ENCODE peak calls at places on chromosome 3, in ten cellular contexts. N is heart left ventricle; U is AG08396; T is stimulated activated naive B cell treated with anti-CD40 and anti-IgM and Interleukin-4, amounts not matched to agents 10 μg/mL and 1 μg/mL and 100 μg/mL, for 72 hours; J is right cardiac atrium; H is activated T-cell treated with anti-CD3 and anti-CD28 coated beads for 1 hour; S is H4; L is NCI-H774; E is left ventricle myocardium inferior; W is CD8-positive, alpha-beta memory T cell. O is an unnamed sample.

GRCh38 chr3:194472290-194472920 is 14.4 kb downstream of the ATP13A3 start:
- DNase-seq in N (no peak), U (peak), T (no peak), J (no peak), H (no peak), S (peak), L (peak), E (no peak), W (no peak), O (no peak)

GRCh38 chr3:13054705-13055285 is 18.4 kb downstream of the IQSEC1 start:
- DNase-seq in N (no peak), U (no peak), T (no peak), J (peak), H (no peak), S (no peak), L (no peak), E (no peak), W (no peak), O (no peak)

GRCh38 chr3:99319961-99320360 is 318.4 kb upstream of the COL8A1 start:
- DNase-seq in N (no peak), U (peak), T (no peak), J (no peak), H (no peak), S (no peak), L (no peak), E (no peak), W (no peak), O (peak)

GRCh38 chr3:107106316-107106715 is 270.9 kb upstream of the CCDC54 start:
- DNase-seq in N (no peak), U (no peak), T (no peak), J (no peak), H (no peak), S (no peak), L (no peak), E (no peak), W (no peak), O (no peak)

GRCh38 chr3:12633108-12633507 is 30.8 kb downstream of the RAF1 start:
- DNase-seq in N (no peak), U (no peak), T (no peak), J (no peak), H (no peak), S (no peak), L (no peak), E (no peak), W (no peak), O (no peak)

GRCh38 chr3:56691165-56692000 is 8.3 kb upstream of the TASOR start:
- DNase-seq in N (no peak), U (no peak), T (no peak), J (no peak), H (no peak), S (no peak), L (no peak), E (no peak), W (no peak), O (no peak)

GRCh38 chr3:10170915-10171478 is 6.3 kb downstream of the IRAK2 start:
- DNase-seq in N (no peak), U (no peak), T (no peak), J (no peak), H (no peak), S (no peak), L (no peak), E (no peak), W (no peak), O (no peak)

GRCh38 chr3:5317572-5317971 is 130.1 kb downstream of the EDEM1 start:
- DNase-seq in N (no peak), U (no peak), T (no peak), J (no peak), H (no peak), S (peak), L (no peak), E (no peak), W (no peak), O (no peak)

GRCh38 chr3:149610351-149611105 is 47.3 kb downstream of the WWTR1 start:
- DNase-seq in N (peak), U (peak), T (no peak), J (peak), H (no peak), S (no peak), L (no peak), E (peak), W (no peak), O (no peak)

GRCh38 chr3:184361932-184362667 is 590 bp downstream of the POLR2H start:
- DNase-seq in N (peak), U (peak), T (peak), J (peak), H (peak), S (peak), L (peak), E (peak), W (peak), O (no peak)

GRCh38 chr3:135944831-135945230 is 20.7 kb upstream of the PPP2R3A start:
- DNase-seq in N (no peak), U (no peak), T (no peak), J (no peak), H (no peak), S (no peak), L (no peak), E (no peak), W (no peak), O (no peak)

GRCh38 chr3:18512007-18512406 is 86.9 kb upstream of the SATB1 start:
- DNase-seq in N (no peak), U (no peak), T (no peak), J (no peak), H (no peak), S (no peak), L (no peak), E (no peak), W (no peak), O (no peak)

GRCh38 chr3:123027292-123028232 is at the start of gene SEMA5B:
- DNase-seq in N (peak), U (peak), T (no peak), J (peak), H (no peak), S (no peak), L (no peak), E (peak), W (no peak), O (no peak)

GRCh38 chr3:119310052-119310451 is 15.9 kb downstream of the ARHGAP31 start:
- DNase-seq in N (no peak), U (peak), T (no peak), J (no peak), H (no peak), S (peak), L (no peak), E (no peak), W (no peak), O (no peak)

GRCh38 chr3:64078966-64079365 is 55.7 kb upstream of the PSMD6 start:
- DNase-seq in N (no peak), U (no peak), T (no peak), J (no peak), H (no peak), S (no peak), L (no peak), E (no peak), W (no peak), O (no peak)

GRCh38 chr3:195931582-195932273 is 23.4 kb upstream of the TNK2 start:
- DNase-seq in N (no peak), U (no peak), T (no peak), J (no peak), H (no peak), S (no peak), L (no peak), E (no peak), W (no peak), O (no peak)

GRCh38 chr3:118213892-118214291 is 820.8 kb downstream of the IGSF11 start:
- DNase-seq in N (no peak), U (no peak), T (no peak), J (no peak), H (no peak), S (peak), L (no peak), E (no peak), W (no peak), O (no peak)

GRCh38 chr3:124584245-124584551 is 146.1 kb upstream of the UMPS start:
- DNase-seq in N (no peak), U (no peak), T (no peak), J (no peak), H (peak), S (no peak), L (no peak), E (no peak), W (no peak), O (no peak)

GRCh38 chr3:55330355-55330754 is 156.8 kb downstream of the WNT5A start:
- DNase-seq in N (no peak), U (peak), T (no peak), J (no peak), H (no peak), S (peak), L (peak), E (no peak), W (no peak), O (peak)

GRCh38 chr3:45204136-45204535 is 22.0 kb downstream of the TMEM158 start:
- DNase-seq in N (no peak), U (peak), T (no peak), J (no peak), H (no peak), S (peak), L (no peak), E (no peak), W (no peak), O (no peak)

GRCh38 chr3:152610621-152611020 is 224.3 kb upstream of the P2RY1 start:
- DNase-seq in N (no peak), U (no peak), T (no peak), J (no peak), H (no peak), S (no peak), L (peak), E (no peak), W (no peak), O (no peak)

GRCh38 chr3:38582941-38583645 is 66.4 kb downstream of the SCN5A start:
- DNase-seq in N (no peak), U (no peak), T (no peak), J (no peak), H (no peak), S (no peak), L (no peak), E (no peak), W (no peak), O (no peak)

GRCh38 chr3:150237490-150237889 is 170.6 kb upstream of the TSC22D2 start:
- DNase-seq in N (peak), U (no peak), T (no peak), J (no peak), H (no peak), S (peak), L (no peak), E (no peak), W (no peak), O (no peak)

GRCh38 chr3:72924055-72924454 is 36.2 kb downstream of the GXYLT2 start:
- DNase-seq in N (no peak), U (no peak), T (no peak), J (no peak), H (no peak), S (no peak), L (no peak), E (no peak), W (no peak), O (no peak)

GRCh38 chr3:13718000-13718399 is 161.9 kb downstream of the WNT7A start:
- DNase-seq in N (no peak), U (peak), T (no peak), J (no peak), H (no peak), S (no peak), L (no peak), E (no peak), W (no peak), O (no peak)

GRCh38 chr3:10655131-10655530 is 149.7 kb upstream of the ATP2B2 start:
- DNase-seq in N (no peak), U (no peak), T (no peak), J (no peak), H (no peak), S (no peak), L (no peak), E (no peak), W (no peak), O (no peak)

GRCh38 chr3:158447408-158447807 is 123.6 kb upstream of the MLF1 start:
- DNase-seq in N (no peak), U (no peak), T (no peak), J (no peak), H (no peak), S (no peak), L (no peak), E (no peak), W (no peak), O (no peak)

GRCh38 chr3:30289324-30289723 is 317.1 kb upstream of the TGFBR2 start:
- DNase-seq in N (no peak), U (no peak), T (no peak), J (no peak), H (no peak), S (peak), L (no peak), E (no peak), W (no peak), O (no peak)

GRCh38 chr3:110178965-110179364 is 841.6 kb upstream of the DPPA4 start:
- DNase-seq in N (no peak), U (no peak), T (no peak), J (no peak), H (no peak), S (no peak), L (no peak), E (no peak), W (no peak), O (no peak)

GRCh38 chr3:76631251-76631650 is 408.6 kb upstream of the ROBO2 start:
- DNase-seq in N (no peak), U (no peak), T (no peak), J (no peak), H (no peak), S (no peak), L (no peak), E (no peak), W (no peak), O (no peak)

GRCh38 chr3:75001330-75001729 is 386.9 kb upstream of the CNTN3 start:
- DNase-seq in N (no peak), U (peak), T (no peak), J (no peak), H (no peak), S (peak), L (no peak), E (no peak), W (no peak), O (no peak)